ENCODE peak calls at places on chromosome X, in six cellular contexts. H, L, D, X, N and E are unnamed samples.

GRCh38 chrX:3461824-3462508 is 115.5 kb upstream of the MXRA5 start:
- DNase-seq in N (no peak), X (no peak), H (no peak), D (no peak), L (no peak), E (no peak)

GRCh38 chrX:153793291-153793690 is 884 bp downstream of the IDH3G start:
- DNase-seq in L (no peak), N (peak), H (peak), X (no peak), D (no peak), E (no peak)

GRCh38 chrX:53195401-53195800 is 29.6 kb downstream of the KDM5C start:
- DNase-seq in D (no peak), L (no peak), N (no peak), X (no peak), H (no peak), E (no peak)

GRCh38 chrX:131704136-131704695 is 160.3 kb downstream of the OR13H1 start:
- DNase-seq in H (no peak), L (peak), X (no peak), D (no peak), N (peak), E (no peak)

GRCh38 chrX:130826249-130826648 is 76.8 kb downstream of the ENOX2 start:
- DNase-seq in N (no peak), X (no peak), H (no peak), D (no peak), L (no peak), E (no peak)

GRCh38 chrX:567891-568290 is 62.7 kb upstream of the SHOX start:
- DNase-seq in N (no peak), D (no peak), H (no peak), X (no peak), L (no peak), E (no peak)

GRCh38 chrX:38304010-38304409 is 23.3 kb downstream of the RPGR start:
- DNase-seq in N (peak), D (no peak), L (peak), X (no peak), H (peak), E (no peak)

GRCh38 chrX:84216406-84216805 is 28.4 kb upstream of the RPS6KA6 start:
- DNase-seq in X (no peak), N (no peak), H (no peak), D (no peak), L (no peak), E (no peak)

GRCh38 chrX:23548164-23548563 is 119.1 kb upstream of the PRDX4 start:
- DNase-seq in X (no peak), D (no peak), L (no peak), H (no peak), N (no peak), E (no peak)

GRCh38 chrX:18406531-18407266 is 18.7 kb upstream of the CDKL5 start:
- DNase-seq in H (no peak), N (no peak), L (peak), D (no peak), X (no peak), E (no peak)

GRCh38 chrX:103330601-103331397 is 760 bp downstream of the TCEAL7 start:
- DNase-seq in L (peak), X (no peak), H (peak), D (peak), N (no peak), E (no peak)

GRCh38 chrX:42934020-42934701 is 156.2 kb upstream of the PPP1R2C start:
- DNase-seq in H (peak), X (no peak), L (no peak), D (no peak), N (no peak), E (no peak)

GRCh38 chrX:41837270-41837944 is 85.9 kb downstream of the CASK start:
- DNase-seq in D (no peak), L (no peak), N (no peak), H (no peak), X (no peak), E (no peak)
- H4K91ac ChIP-seq in D (no peak), L (no peak), N (no peak), H (no peak), X (no peak), E (no peak)

GRCh38 chrX:41857670-41858069 is 65.7 kb downstream of the CASK start:
- DNase-seq in L (no peak), N (no peak), D (no peak), H (no peak), X (no peak), E (no peak)
- H4K91ac ChIP-seq in L (no peak), N (no peak), D (no peak), H (no peak), X (no peak), E (no peak)

GRCh38 chrX:85345523-85345922 is 33.9 kb downstream of the POF1B start:
- DNase-seq in D (no peak), H (no peak), L (no peak), X (no peak), N (no peak), E (no peak)
- H4K91ac ChIP-seq in D (no peak), H (no peak), L (no peak), X (no peak), N (no peak), E (no peak)

DNA sequence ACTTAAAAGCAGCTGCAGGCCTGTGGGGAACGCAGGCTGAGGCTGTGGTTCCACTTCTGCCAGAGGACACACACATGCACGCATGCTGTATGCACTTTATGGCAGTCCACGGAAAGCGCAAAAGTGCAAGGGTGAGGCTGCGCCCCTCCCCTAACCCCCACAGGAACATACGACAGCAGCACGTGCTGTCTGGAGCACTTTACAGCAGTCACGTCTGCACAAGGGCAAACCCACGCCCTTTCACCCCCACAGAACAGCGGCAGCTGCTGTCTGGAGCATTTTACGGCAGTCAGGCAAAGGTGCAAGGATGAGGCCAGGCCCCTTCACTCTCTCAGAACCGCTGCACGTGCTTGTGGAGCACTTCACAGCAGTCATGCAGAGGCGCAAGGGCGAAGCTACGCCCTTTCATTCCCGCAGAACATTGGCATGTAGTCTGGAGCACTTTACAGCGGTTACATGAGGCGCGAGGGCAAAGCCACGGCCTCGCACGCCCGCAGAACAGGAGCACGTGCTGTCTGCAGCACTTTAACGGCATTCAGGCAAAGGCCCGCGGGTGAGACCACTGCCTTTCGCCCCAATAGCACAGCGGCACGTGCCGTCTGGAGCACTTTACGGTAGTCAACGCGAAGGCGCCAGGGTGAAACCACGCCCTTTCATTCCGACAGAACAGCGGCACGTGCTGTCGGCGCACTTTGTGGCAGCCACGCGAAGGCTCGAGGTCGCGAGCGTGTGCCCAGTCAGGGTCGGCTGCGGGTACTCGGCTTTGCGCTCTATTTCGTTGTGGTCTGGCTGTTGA is at the start of gene MPC1L:
- DNase-seq in X (no peak), H (no peak), D (peak), N (no peak), L (no peak), E (no peak)
- H4K91ac ChIP-seq in X (no peak), H (no peak), D (no peak), N (no peak), L (no peak), E (no peak)

GRCh38 chrX:133660356-133660755 is 245.1 kb upstream of the GPC4 start:
- DNase-seq in H (peak), D (no peak), N (no peak), L (peak), X (no peak), E (no peak)

GRCh38 chrX:133657455-133657854 is 242.2 kb upstream of the GPC4 start:
- DNase-seq in X (no peak), L (no peak), H (no peak), N (no peak), D (no peak), E (no peak)

GRCh38 chrX:133655914-133656265 is 240.6 kb upstream of the GPC4 start:
- DNase-seq in D (no peak), H (peak), N (no peak), X (no peak), L (no peak), E (no peak)

GRCh38 chrX:133655262-133655913 is 240.1 kb upstream of the GPC4 start:
- DNase-seq in L (no peak), H (no peak), D (no peak), X (no peak), N (no peak), E (no peak)

GRCh38 chrX:133658244-133658911 is 243.1 kb upstream of the GPC4 start:
- DNase-seq in D (no peak), N (peak), L (no peak), H (no peak), X (no peak), E (no peak)
- H4K91ac ChIP-seq in D (no peak), N (no peak), L (no peak), H (no peak), X (no peak), E (no peak)

GRCh38 chrX:132749406-132749805 is 209.0 kb downstream of the HS6ST2 start:
- DNase-seq in H (no peak), D (no peak), L (no peak), N (no peak), X (no peak), E (no peak)

GRCh38 chrX:132748268-132748667 is 210.2 kb downstream of the HS6ST2 start:
- DNase-seq in D (no peak), X (no peak), N (no peak), H (no peak), L (no peak), E (no peak)

GRCh38 chrX:132748909-132749308 is 209.5 kb downstream of the HS6ST2 start:
- DNase-seq in X (no peak), H (no peak), N (no peak), L (no peak), D (peak), E (no peak)

GRCh38 chrX:132751043-132751690 is 207.3 kb downstream of the HS6ST2 start:
- DNase-seq in L (no peak), X (no peak), H (no peak), N (no peak), D (peak), E (no peak)

GRCh38 chrX:132750312-132751042 is 208.0 kb downstream of the HS6ST2 start:
- DNase-seq in N (no peak), H (peak), X (no peak), D (no peak), L (no peak), E (no peak)
- H4K91ac ChIP-seq in N (no peak), H (no peak), X (peak), D (no peak), L (no peak), E (no peak)